ENCODE peak calls at places on chromosomes 5 and 9, in six cellular contexts. V, D, T, M, I and O are unnamed samples.

GRCh38 chr5:161403121-161403520 is 143.4 kb downstream of the GABRB2 start:
- DNase-seq in T (no peak), I (no peak), V (no peak), M (no peak), D (no peak), O (no peak)

GRCh38 chr5:154191467-154192261 is 1.1 kb downstream of the GALNT10 start:
- DNase-seq in I (no peak), D (no peak), T (no peak), V (no peak), M (peak), O (peak)

GRCh38 chr9:69421908-69422801 is 97.1 kb downstream of the ENTREP1 start:
- DNase-seq in V (peak), M (peak), T (peak), D (peak), I (no peak), O (peak)

GRCh38 chr5:137205237-137205636 is 293.9 kb downstream of the SPOCK1 start:
- DNase-seq in T (no peak), D (no peak), I (no peak), V (no peak), M (peak), O (no peak)

GRCh38 chr9:11749396-11749795 is 943.8 kb upstream of the TYRP1 start:
- DNase-seq in M (no peak), V (no peak), D (no peak), I (no peak), T (no peak), O (no peak)

GRCh38 chr5:35963381-35963843 is 25.0 kb upstream of the CAPSL start:
- DNase-seq in D (no peak), V (peak), M (no peak), I (no peak), T (peak), O (peak)

GRCh38 chr5:139634541-139634940 is 13.6 kb upstream of the CXXC5 start:
- DNase-seq in I (no peak), M (no peak), D (no peak), T (no peak), V (no peak), O (no peak)

GRCh38 chr5:73116506-73116905 is 3.9 kb upstream of the TMEM171 start:
- DNase-seq in I (no peak), D (no peak), V (no peak), M (no peak), T (no peak), O (no peak)

DNA sequence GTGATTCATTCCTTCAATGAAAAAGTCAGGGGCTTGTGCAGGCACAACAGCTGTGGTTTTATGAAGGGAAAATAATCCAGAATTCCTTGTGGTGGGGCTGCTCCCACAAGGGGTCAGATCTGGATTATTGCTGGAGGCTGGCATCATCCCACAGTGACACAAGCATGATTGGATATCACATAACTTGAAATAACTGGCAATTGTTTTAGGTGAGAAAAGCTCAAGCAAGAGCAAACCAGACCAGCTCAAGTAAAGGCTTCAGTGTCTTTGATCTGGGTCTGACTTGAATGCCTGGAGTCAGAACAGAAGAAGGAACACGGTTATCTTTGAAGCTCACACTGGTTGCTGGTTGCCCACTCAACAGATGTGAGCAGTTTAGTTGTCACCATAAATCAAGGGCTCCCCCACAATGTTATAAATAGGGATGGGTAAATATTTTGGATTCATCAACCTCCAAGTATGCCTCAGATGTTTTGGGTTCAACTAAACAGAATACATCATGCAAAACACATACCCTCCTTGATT is 3.1 kb upstream of the ZNF474 start:
- DNase-seq in I (no peak), V (no peak), M (no peak), D (no peak), T (peak), O (no peak)
- TF ChIP-seq CTCF in I (no peak), V (no peak), M (no peak), D (no peak), T (no peak), O (no peak)

GRCh38 chr5:98774192-98775046 is 956 bp downstream of the RGMB start:
- DNase-seq in V (peak), M (peak), I (no peak), T (no peak), D (peak), O (peak)
- TF ChIP-seq MYC in V (no peak), M (no peak), I (peak), T (no peak), D (no peak), O (no peak)

GRCh38 chr9:126380447-126380846 is 53.8 kb downstream of the MVB12B start:
- DNase-seq in D (no peak), I (no peak), M (no peak), T (no peak), V (no peak), O (no peak)
- TF ChIP-seq CTCF in D (no peak), I (no peak), M (no peak), T (peak), V (no peak), O (no peak)

GRCh38 chr5:56824019-56824418 is 8.7 kb downstream of the MAP3K1 start:
- DNase-seq in M (no peak), I (no peak), D (no peak), V (no peak), T (no peak), O (no peak)

GRCh38 chr5:56819027-56819881 is 3.9 kb downstream of the MAP3K1 start:
- DNase-seq in V (no peak), M (peak), D (no peak), T (no peak), I (no peak), O (peak)

GRCh38 chr5:56825222-56825824 is 10.0 kb downstream of the MAP3K1 start:
- DNase-seq in T (no peak), I (no peak), M (no peak), V (no peak), D (no peak), O (no peak)

GRCh38 chr5:56827043-56827442 is 11.7 kb downstream of the MAP3K1 start:
- DNase-seq in T (no peak), M (no peak), D (peak), I (no peak), V (peak), O (peak)

DNA sequence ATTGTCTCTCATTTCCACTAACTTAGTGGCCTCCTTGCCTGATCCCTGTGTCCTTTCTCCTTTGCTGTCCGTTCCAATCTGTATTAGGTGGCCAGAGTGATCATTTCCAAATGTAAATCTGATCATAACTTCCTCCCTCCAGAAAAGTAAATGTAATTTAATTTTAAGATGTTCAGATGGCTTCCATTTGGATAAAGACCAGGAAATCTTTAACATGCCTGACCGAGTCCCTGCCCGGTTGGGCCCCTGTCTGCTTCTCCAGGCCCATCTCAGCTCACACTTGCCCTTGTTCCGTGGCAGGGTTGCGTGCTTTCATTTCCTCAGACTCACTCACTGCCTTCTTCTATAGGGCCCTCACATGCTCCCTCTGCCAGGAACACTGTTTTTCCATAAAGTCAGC is 7.6 kb downstream of the MAP3K1 start:
- DNase-seq in D (no peak), V (no peak), I (no peak), T (no peak), M (peak), O (no peak)
- TF ChIP-seq MYC in D (no peak), V (no peak), I (no peak), T (no peak), M (no peak), O (no peak)

DNA sequence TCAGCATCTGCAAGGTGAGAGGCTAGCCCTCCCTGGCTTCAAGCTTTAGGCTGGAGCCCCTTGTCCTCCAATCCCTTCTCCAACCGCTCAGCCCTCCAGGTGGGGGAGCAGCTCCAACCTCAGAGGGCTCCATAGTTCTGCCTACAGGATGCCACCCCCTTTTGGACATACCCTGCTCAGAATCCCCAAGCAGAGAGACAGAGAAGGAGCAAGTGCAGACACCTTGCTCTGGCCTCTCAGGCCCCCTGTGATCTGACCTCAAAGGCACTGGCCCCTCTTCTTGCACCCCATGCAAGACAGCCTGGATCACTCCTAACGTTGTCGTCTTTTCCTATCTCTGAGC is 101.6 kb downstream of the C5orf15 start:
- DNase-seq in V (no peak), D (no peak), I (no peak), T (no peak), M (no peak), O (no peak)
- TF ChIP-seq CTCF in V (no peak), D (no peak), I (no peak), T (no peak), M (no peak), O (no peak)

DNA sequence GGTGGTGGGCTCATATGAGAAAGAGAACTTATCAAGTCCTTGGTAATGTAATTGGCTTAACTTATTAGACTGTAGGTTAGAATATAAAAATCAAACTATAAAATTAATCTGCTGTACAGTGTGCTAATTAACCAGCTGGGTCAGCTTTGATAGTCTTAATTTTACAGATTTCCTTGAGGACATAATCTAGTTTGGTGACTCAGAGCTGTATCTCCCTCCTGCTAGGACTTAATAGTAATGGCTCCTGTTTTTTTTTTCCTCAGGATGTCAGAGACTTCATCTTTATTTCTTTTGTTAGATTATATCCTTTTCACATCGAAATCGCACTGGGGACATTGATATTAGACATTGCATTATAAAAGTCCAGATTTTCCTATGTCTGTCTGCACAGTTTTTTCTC is 346.3 kb upstream of the RIOK2 start:
- DNase-seq in D (no peak), V (no peak), M (no peak), I (no peak), T (no peak), O (no peak)
- TF ChIP-seq MYC in D (no peak), V (no peak), M (no peak), I (no peak), T (no peak), O (no peak)

GRCh38 chr5:152061095-152061494 is 136.4 kb upstream of the GLRA1 start:
- DNase-seq in V (no peak), T (no peak), M (no peak), I (no peak), D (no peak), O (no peak)

GRCh38 chr5:152066760-152067159 is 142.1 kb upstream of the GLRA1 start:
- DNase-seq in I (no peak), D (no peak), M (no peak), V (no peak), T (no peak), O (no peak)

GRCh38 chr5:152058267-152058666 is 133.6 kb upstream of the GLRA1 start:
- DNase-seq in T (no peak), V (no peak), D (no peak), M (no peak), I (no peak), O (no peak)

DNA sequence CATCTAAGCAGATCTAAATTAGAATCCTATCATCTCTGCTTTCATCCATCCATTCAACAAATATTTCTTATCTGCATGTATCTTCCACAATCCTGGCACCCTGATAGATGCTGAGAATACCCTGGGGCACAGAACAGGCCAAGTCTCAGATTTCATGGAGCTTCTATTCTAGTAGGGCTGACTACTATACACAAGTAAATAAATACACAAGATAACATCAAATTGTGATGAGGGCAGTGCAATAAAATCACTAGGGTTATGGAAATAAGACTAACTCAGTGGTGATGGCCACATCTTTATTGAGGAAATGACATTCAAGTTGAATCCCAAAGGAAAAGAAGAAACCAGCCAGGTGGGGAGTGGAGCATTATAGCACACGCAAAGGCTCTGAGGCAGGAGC is 138.4 kb upstream of the GLRA1 start:
- DNase-seq in T (no peak), V (no peak), M (no peak), D (no peak), I (no peak), O (no peak)
- TF ChIP-seq CTCF in T (no peak), V (no peak), M (no peak), D (no peak), I (no peak), O (no peak)

DNA sequence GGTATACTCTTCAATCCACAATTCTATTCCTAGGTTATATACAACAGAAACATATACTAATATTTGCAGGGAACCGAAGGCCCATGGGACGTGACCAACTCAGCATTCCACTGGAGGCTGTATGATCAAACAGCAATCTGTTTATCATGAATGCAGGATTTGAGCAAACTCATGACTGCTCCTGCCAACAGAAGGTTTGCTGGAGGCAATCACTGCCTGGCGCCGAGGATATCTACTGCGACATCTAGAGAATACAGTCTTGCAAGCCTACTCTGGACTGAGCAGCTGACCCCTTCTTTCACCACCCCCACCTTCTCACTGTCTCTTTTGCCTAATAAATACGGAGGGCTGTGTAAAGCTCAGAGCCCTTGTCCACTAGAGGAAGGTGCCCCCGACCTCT is 90.5 kb upstream of the CDH10 start:
- DNase-seq in D (no peak), M (no peak), V (no peak), T (no peak), I (no peak), O (no peak)
- TF ChIP-seq MYC in D (no peak), M (no peak), V (no peak), T (no peak), I (no peak), O (no peak)

GRCh38 chr5:80077317-80077716 is 42.2 kb downstream of the THBS4 start:
- DNase-seq in M (no peak), D (no peak), V (no peak), T (no peak), I (no peak), O (no peak)

GRCh38 chr5:80078921-80079320 is 43.8 kb downstream of the THBS4 start:
- DNase-seq in V (no peak), M (no peak), I (no peak), D (no peak), T (peak), O (no peak)

GRCh38 chr5:80072103-80073073 is 37.2 kb downstream of the THBS4 start:
- DNase-seq in T (no peak), I (no peak), D (no peak), M (no peak), V (no peak), O (peak)

GRCh38 chr5:80071510-80072021 is 36.4 kb downstream of the THBS4 start:
- DNase-seq in M (no peak), I (no peak), D (no peak), T (no peak), V (no peak), O (no peak)

DNA sequence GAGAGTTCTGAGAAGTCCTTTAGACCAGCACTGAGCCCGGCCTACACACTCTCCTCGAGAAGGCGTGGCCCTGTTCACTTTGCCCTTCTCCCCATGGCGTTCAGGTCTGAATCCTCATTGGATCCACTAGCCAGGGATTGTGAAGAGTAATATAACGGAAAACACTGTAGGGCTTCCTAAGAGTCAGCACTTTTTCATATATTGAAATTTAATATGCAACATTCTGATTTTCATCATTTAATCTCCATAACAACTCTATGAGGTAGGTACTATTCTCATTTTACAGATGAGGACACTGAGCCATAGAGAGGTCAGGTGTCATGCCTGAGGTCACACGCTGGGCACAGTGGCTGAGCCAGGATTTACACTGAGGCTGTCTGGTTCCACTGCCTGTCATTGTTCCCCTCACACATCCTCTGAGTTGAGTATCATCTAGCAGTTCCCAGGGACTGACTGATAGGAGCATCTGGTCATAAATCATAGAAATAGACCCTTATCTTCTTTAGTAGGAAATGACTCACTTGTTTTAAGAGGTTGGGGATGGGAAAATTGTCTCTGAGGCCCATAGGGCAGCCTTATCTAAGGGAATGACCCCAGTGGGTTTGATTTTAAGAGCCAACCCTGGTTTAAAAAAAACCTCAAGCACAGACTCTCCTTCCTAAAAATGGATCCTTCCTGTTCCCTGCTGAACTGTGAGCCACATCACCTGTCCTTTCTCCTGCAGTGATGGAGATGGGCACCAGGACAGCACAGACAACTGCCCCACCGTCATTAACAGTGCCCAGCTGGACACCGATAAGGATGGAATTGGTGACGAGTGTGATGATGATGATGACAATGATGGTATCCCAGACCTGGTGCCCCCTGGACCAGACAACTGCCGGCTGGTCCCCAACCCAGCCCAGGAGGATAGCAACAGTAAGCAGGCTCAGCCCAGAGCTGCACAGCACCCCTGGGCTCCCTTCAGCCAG is 41.3 kb downstream of the THBS4 start:
- DNase-seq in I (no peak), T (peak), M (no peak), V (no peak), D (no peak), O (peak)
- TF ChIP-seq CTCF in I (no peak), T (no peak), M (no peak), V (no peak), D (no peak), O (no peak)

DNA sequence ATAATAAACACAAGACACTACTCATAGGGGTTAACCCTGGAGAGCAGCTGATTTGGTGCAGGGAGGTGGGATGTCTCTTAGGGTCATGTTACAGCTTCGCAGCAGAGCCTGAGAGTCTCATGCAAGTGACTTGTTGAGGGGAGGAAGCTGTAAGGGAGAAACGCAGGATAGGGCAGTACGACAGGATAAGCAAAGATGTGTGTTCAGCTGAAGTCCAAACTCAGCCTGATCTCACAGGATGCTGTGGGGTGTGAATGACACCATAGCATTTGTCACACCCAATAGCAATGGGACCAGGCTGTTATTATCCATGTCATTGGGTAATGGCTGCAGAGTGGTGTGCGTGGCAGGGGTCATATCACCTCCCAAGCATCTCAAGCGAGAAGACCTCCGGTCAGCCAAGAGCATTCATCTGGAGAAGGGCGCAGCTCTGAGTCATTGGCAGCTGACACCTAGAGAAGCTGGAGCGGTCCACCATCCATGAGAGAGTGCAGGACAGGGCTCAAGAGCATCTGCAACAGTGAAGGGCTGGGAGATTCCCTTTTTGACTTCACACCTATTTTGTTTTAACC is 49.2 kb upstream of the RPL26L1 start:
- DNase-seq in I (no peak), V (peak), T (no peak), D (no peak), M (no peak), O (no peak)
- TF ChIP-seq MYC in I (no peak), V (no peak), T (no peak), D (no peak), M (no peak), O (no peak)